ENCODE peak calls at places on chromosomes 2 and 18, in six cellular contexts. K, Z, R, F, A and C are unnamed samples. For H3K36me3, the result is how much of the 10 kb centered on the place peaks cover.

GRCh38 chr18:74768096-74768495 is 170.4 kb downstream of the ZNF407 start:
- DNase-seq in K (no peak), Z (no peak), R (no peak), F (no peak), A (no peak), C (no peak)

GRCh38 chr2:226828164-226828563 is 7.7 kb upstream of the RHBDD1 start:
- DNase-seq in K (no peak), Z (no peak), R (no peak), F (no peak), A (no peak), C (no peak)

GRCh38 chr18:48988508-48989303 is 37.9 kb upstream of the SMAD7 start:
- DNase-seq in K (no peak), Z (no peak), R (no peak), F (no peak), A (no peak), C (no peak)

GRCh38 chr2:239944706-239945551 is 80.2 kb downstream of the NDUFA10 start:
- DNase-seq in K (no peak), Z (no peak), R (peak), F (peak), A (no peak), C (peak)

GRCh38 chr2:141020346-141020745 is 1110.5 kb downstream of the LRP1B start:
- DNase-seq in K (no peak), Z (no peak), R (no peak), F (no peak), A (no peak), C (no peak)

GRCh38 chr2:10772868-10773215 is 39.7 kb downstream of the PDIA6 start:
- DNase-seq in K (no peak), Z (no peak), R (no peak), F (no peak), A (no peak), C (no peak)

GRCh38 chr2:161824226-161824625 is 200.0 kb downstream of the SLC4A10 start:
- DNase-seq in K (no peak), Z (no peak), R (no peak), F (no peak), A (no peak), C (no peak)

GRCh38 chr2:226800941-226801784 is 1.5 kb upstream of the IRS1 start:
- DNase-seq in K (peak), Z (peak), R (peak), F (peak), A (peak), C (peak)

GRCh38 chr2:123659120-123659519 is 366.0 kb upstream of the CNTNAP5 start:
- DNase-seq in K (no peak), Z (no peak), R (no peak), F (no peak), A (no peak), C (no peak)

GRCh38 chr2:205785507-205786222 is 103.4 kb downstream of the NRP2 start:
- DNase-seq in K (no peak), Z (no peak), R (no peak), F (no peak), A (no peak), C (peak)

GRCh38 chr2:133433455-133434451 is 134.5 kb downstream of the NCKAP5 start:
- DNase-seq in K (no peak), Z (no peak), R (no peak), F (no peak), A (no peak), C (no peak)

GRCh38 chr2:96119389-96119751 is 3.0 kb upstream of the ADRA2B start:
- DNase-seq in K (no peak), Z (no peak), R (peak), F (peak), A (no peak), C (no peak)

GRCh38 chr2:55530539-55531081 is 11.1 kb downstream of the CFAP36 start:
- DNase-seq in K (no peak), Z (no peak), R (no peak), F (no peak), A (no peak), C (no peak)

GRCh38 chr18:13465476-13465875 is 246.9 kb downstream of the LDLRAD4 start:
- DNase-seq in K (no peak), Z (no peak), R (no peak), F (no peak), A (peak), C (no peak)

GRCh38 chr18:13462686-13463085 is 244.1 kb downstream of the LDLRAD4 start:
- DNase-seq in K (no peak), Z (no peak), R (no peak), F (no peak), A (no peak), C (no peak)

GRCh38 chr18:13464432-13465125 is 246.0 kb downstream of the LDLRAD4 start:
- DNase-seq in K (no peak), Z (peak), R (no peak), F (peak), A (peak), C (no peak)

GRCh38 chr18:13463526-13463925 is 245.0 kb downstream of the LDLRAD4 start:
- DNase-seq in K (no peak), Z (no peak), R (no peak), F (no peak), A (no peak), C (no peak)

DNA sequence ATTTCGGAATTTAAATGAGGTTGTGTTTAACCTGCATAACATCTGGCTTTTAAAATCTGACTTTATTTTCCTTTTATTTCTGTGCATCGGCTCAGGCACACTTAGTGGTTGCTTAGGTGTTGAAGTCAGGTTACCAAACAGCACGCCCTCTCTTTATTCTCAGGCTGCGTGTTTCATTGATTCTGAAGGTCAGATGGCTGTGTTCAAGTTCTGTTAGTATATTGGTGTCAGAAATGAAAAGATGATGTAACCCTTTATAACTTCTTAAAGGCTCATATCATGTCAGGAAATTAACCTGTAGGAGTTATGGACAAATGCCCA is 246.5 kb downstream of the LDLRAD4 start:
- DNase-seq in K (no peak), Z (no peak), R (no peak), F (no peak), A (no peak), C (no peak)
- H3K4me3 ChIP-seq in K (no peak), Z (peak), R (peak), F (no peak), A (peak), C (no peak)

DNA sequence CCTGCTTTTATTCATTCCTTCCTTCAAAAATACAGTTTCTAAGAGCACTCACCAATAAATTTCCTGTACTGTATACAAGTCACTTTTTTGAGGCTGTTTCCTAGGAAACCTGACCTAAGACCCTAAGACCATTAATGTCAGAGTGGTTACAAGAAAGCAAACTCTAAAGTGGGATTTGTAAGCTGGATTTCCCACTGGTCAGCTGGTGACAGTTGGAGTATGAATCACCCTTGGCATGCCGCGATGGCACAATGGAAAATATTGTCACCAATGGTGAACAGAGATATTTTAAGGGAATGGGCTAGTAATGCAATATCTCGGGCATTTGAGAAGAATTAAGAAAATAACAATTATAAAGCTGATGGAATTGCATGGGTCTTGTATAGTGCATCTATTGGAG is 102.0 kb downstream of the COL3A1 start:
- DNase-seq in K (no peak), Z (no peak), R (no peak), F (no peak), A (no peak), C (no peak)
- H3K36me3 ChIP-seq in K (under half), Z (half or more), R (under half), F (under half), A (under half), C (half or more)

DNA sequence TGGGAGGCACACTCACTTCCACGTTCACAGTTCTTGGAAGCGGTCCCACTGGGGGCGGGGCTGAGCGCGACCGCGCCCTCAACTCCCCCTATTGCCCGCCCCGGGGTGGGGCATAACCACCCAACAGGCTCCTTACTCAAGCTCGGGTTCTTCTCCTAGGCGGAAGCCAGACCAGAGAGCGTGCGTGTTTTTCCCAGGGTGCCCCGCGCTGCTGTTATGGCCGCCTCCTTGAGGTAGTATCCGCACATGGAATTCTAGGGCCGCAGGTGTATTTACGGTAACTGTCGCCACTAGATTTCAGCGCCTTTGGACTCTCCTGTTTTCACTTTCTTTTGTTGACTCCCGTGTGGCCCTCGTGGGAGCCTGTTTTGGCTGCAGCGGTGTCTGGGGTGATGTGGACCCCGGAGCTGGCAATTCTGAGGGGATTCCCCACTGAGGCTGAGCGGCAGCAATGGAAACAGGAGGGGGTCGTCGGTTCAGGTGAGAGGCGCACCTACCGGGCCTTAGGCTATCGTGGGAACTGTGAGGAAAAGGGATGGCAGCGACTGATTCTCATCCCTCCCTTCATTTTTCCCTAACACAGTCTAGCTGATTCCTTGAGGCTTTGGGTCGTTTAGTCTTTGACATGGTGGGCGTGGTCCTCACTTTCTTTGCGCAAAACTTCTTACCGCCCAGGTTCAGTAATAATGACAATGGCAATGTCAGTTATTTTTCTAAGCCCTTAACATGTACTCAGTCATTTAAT is at the start of gene TTC27:
- DNase-seq in K (peak), Z (peak), R (peak), F (peak), A (peak), C (peak)
- TF ChIP-seq CTCF in K (no peak), Z (no peak), R (no peak), F (peak), A (no peak), C (no peak)

DNA sequence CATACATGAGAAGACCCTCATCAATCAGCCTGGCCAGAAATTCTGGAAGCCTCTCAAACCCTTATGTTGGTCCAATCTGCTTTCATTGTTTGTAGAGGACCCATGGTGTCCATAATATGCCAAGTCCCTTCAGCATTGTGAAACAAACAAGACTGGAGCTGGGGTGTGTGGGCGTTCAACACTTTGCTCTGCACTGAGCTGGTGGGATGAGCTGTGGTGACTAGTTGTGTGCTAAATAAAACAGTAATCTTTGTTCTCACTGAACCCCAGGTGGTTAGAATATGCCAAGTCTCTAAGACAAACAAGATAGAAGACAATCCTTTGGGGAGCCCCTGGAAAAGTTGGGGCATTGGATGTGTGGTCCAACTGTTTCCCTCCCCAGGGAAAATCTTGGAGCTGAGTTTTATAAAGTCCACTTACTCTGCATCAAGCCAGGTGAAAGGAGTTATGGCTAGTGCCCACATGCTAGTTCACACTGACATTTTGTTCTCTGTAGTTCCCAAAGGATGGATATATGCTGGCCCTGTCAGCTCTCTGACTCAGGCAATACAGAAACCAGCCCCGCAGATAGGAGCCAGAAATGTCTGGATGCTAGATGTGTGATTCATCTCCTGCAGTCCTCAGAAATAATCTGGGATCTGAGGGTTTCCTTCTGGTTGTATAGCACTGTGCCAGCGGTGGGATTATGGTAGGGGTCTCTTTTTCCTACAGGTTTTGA is 260.2 kb downstream of the TMX3 start:
- DNase-seq in K (no peak), Z (no peak), R (no peak), F (no peak), A (no peak), C (peak)
- H3K4me3 ChIP-seq in K (no peak), Z (no peak), R (no peak), F (no peak), A (no peak), C (no peak)

GRCh38 chr2:86035371-86035882 is 70.3 kb downstream of the POLR1A start:
- DNase-seq in K (no peak), Z (no peak), R (no peak), F (peak), A (no peak), C (no peak)
- H3K36me3 ChIP-seq in K (half or more), Z (half or more), R (under half), F (under half), A (half or more), C (half or more)

GRCh38 chr2:217106650-217107014 is 246.8 kb upstream of the TNP1 start:
- DNase-seq in K (no peak), Z (no peak), R (no peak), F (no peak), A (peak), C (peak)
- TF ChIP-seq CTCF in K (no peak), Z (peak), R (no peak), F (peak), A (peak), C (peak)

DNA sequence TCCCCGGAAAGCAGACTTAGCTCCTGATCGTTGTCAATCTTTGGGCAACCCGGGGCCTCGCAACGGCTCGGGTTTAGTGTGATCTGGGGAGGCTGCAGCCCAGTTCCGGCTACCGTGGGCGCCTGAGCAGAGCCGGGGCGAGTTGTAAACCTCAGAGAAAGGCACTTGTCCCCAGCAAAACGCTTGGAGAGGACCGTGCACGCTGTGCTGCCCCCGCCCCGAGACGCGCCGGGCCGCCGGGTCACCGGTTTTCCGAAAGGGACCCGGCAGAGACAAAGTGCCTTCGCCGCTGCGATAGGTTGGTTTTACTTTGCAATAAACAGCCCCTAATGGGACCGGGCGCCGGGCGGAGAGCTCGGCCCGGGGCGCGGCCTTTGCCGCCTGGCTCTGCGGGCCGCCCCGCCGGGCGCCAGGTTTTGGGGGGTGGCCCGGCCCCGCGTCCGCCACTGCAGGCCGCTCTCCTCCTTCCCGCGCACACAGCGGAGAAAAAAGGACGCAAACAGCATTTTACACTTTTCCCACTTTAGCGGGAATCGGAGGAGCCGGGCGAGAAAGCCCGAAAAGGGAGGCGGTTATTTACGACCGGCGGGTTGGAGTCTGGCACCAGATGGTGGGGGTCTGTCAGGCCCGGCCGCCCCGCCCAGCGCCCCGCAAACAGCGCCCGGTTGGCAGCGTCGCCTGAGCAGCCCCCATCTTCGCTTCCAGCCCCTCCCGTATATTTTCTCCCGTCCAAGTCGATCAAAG is 136.0 kb downstream of the INSIG2 start:
- DNase-seq in K (no peak), Z (peak), R (peak), F (peak), A (no peak), C (no peak)
- H3K4me3 ChIP-seq in K (no peak), Z (peak), R (peak), F (peak), A (peak), C (peak)

GRCh38 chr2:9440058-9440727 is 16.7 kb downstream of the CPSF3 start:
- DNase-seq in K (no peak), Z (no peak), R (no peak), F (no peak), A (no peak), C (no peak)

GRCh38 chr2:9439536-9439935 is 16.1 kb downstream of the CPSF3 start:
- DNase-seq in K (no peak), Z (no peak), R (no peak), F (no peak), A (no peak), C (no peak)

GRCh38 chr2:9445089-9445488 is 21.6 kb downstream of the CPSF3 start:
- DNase-seq in K (no peak), Z (no peak), R (no peak), F (no peak), A (no peak), C (no peak)

GRCh38 chr2:9441556-9441955 is 18.1 kb downstream of the CPSF3 start:
- DNase-seq in K (no peak), Z (no peak), R (no peak), F (no peak), A (no peak), C (no peak)
- H3K36me3 ChIP-seq in K (under half), Z (half or more), R (under half), F (under half), A (half or more), C (under half)

DNA sequence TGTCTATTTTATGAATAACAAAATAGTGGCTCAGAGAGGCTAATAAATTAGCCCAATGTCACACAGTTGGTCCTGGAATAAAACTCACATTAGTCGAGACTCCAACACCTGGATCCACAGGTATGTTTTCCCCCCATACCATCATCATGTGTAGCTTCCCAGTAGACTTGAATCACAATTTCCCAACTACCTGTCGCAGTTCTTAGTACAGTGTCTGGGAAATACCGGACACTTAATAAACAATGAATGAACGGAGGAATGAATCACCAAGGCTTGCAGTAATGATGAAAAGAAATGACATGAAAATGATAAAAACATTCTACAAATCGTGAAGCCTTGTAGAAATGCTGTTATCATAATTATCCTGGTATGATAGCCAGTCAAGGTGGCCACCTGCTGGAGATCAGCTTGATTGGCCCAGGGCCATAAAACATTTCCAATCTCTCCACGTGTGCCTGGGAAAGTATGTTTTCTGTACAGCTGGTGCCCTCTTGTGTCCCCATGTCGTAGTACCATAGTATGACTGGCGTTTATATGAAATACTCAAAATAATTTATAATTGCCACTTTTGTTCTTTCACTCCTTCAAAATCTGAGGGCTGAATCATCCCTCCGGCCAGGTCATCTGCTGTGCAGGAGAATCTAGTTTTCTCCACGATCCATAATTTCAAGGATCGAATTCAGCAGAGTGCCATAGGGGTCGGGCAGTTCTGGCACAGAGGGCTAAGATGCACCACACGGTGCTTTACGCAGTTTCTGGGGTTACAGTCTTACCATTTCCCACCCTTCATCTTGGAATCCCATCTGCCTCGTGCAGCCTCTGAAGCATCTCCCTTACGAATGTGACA is 95.4 kb downstream of the LAMA1 start:
- DNase-seq in K (peak), Z (no peak), R (peak), F (no peak), A (peak), C (peak)
- TF ChIP-seq CTCF in K (no peak), Z (no peak), R (no peak), F (no peak), A (peak), C (peak)